ENCODE peak calls at places on chromosomes 13 and 19, in five cellular contexts. A is H9, E is mesendoderm, V is mesenchymal stem cell, T is neuronal stem cell. S is an unnamed sample.

GRCh38 chr19:53086949-53087348 is 16.3 kb downstream of the ZNF160 start:
- DNase-seq in A (no peak), E (no peak), V (no peak), T (no peak), S (peak; percentile 32)

GRCh38 chr13:113771709-113772331 is 12.8 kb downstream of the TMEM255B start:
- DNase-seq in A (no peak), E (no peak), V (no peak), T (no peak), S (peak; percentile 37)

GRCh38 chr19:423691-424466 is 14.9 kb upstream of the C2CD4C start:
- DNase-seq in A (no peak), E (no peak), V (no peak), T (no peak), S (no peak)

GRCh38 chr13:71867101-71867814 is at the start of gene DACH1:
- DNase-seq in A (peak; percentile 62), E (peak; percentile 85), V (peak; percentile 98), T (peak; percentile 75), S (peak; percentile 20)

GRCh38 chr13:36818483-36819063 is 449 bp upstream of the RFXAP start:
- DNase-seq in A (no peak), E (no peak), V (peak; percentile 12), T (no peak), S (no peak)

GRCh38 chr13:113445791-113446487 is 7.3 kb downstream of the ADPRHL1 start:
- DNase-seq in A (no peak), E (no peak), V (no peak), T (no peak), S (no peak)

GRCh38 chr19:2755448-2755705 is 15.6 kb upstream of the SLC39A3 start:
- DNase-seq in A (no peak), E (no peak), V (no peak), T (no peak), S (no peak)

GRCh38 chr13:51292000-51292550 is 47.4 kb upstream of the SERPINE3 start:
- DNase-seq in A (no peak), E (no peak), V (peak; percentile 5), T (no peak), S (peak; percentile 62)

GRCh38 chr19:18541992-18542935 is 1.1 kb downstream of the FKBP8 start:
- DNase-seq in A (peak; percentile 40), E (no peak), V (no peak), T (no peak), S (no peak)

GRCh38 chr19:39212377-39212742 is 8.3 kb upstream of the SYCN start:
- DNase-seq in A (peak; percentile 70), E (peak; percentile 59), V (peak; percentile 11), T (no peak), S (no peak)

GRCh38 chr13:43964698-43965097 is 85.0 kb downstream of the LACC1 start:
- DNase-seq in A (no peak), E (peak; percentile 14), V (no peak), T (no peak), S (no peak)

GRCh38 chr13:33610471-33611015 is 207.4 kb upstream of the RFC3 start:
- DNase-seq in A (peak; percentile 84), E (peak; percentile 83), V (no peak), T (peak; percentile 26), S (no peak)

GRCh38 chr13:27309401-27309958 is 38.9 kb downstream of the RASL11A start:
- DNase-seq in A (no peak), E (no peak), V (no peak), T (no peak), S (no peak)

GRCh38 chr13:113636266-113636963 is 21.6 kb downstream of the ATP4B start:
- DNase-seq in A (no peak), E (no peak), V (no peak), T (no peak), S (no peak)

GRCh38 chr19:34589730-34590129 is 87.2 kb downstream of the SCGB2B2 start:
- DNase-seq in A (no peak), E (no peak), V (no peak), T (no peak), S (no peak)

GRCh38 chr19:41298327-41298964 is 11.5 kb upstream of the CCDC97 start:
- DNase-seq in A (no peak), E (peak; percentile 80), V (peak; percentile 99), T (no peak), S (peak; percentile 82)

GRCh38 chr19:4305659-4306058 is 1.3 kb downstream of the FSD1 start:
- DNase-seq in A (no peak), E (no peak), V (no peak), T (no peak), S (no peak)

GRCh38 chr13:73171926-73172325 is 113.1 kb downstream of the KLF5 start:
- DNase-seq in A (peak; percentile 44), E (peak; percentile 89), V (peak; percentile 40), T (no peak), S (peak; percentile 46)

GRCh38 chr13:33799950-33800592 is 17.9 kb upstream of the RFC3 start:
- DNase-seq in A (no peak), E (peak; percentile 26), V (peak; percentile 30), T (no peak), S (peak; percentile 46)

GRCh38 chr19:38945562-38946228 is 15.0 kb downstream of the MRPS12 start:
- DNase-seq in A (peak; percentile 42), E (no peak), V (no peak), T (no peak), S (no peak)

GRCh38 chr13:50081106-50081898 is 66.1 kb downstream of the KCNRG start:
- DNase-seq in A (peak; percentile 63), E (peak; percentile 58), V (peak; percentile 66), T (no peak), S (no peak)

GRCh38 chr19:47471381-47471732 is 336 bp downstream of the SLC8A2 start:
- DNase-seq in A (no peak), E (no peak), V (no peak), T (no peak), S (no peak)

GRCh38 chr19:47470447-47471195 is 1.1 kb downstream of the SLC8A2 start:
- DNase-seq in A (no peak), E (no peak), V (no peak), T (no peak), S (no peak)

GRCh38 chr19:47467914-47468313 is 3.8 kb downstream of the SLC8A2 start:
- DNase-seq in A (no peak), E (no peak), V (no peak), T (no peak), S (no peak)

GRCh38 chr19:47469419-47469700 is 2.3 kb downstream of the SLC8A2 start:
- DNase-seq in A (no peak), E (no peak), V (no peak), T (no peak), S (no peak)

DNA sequence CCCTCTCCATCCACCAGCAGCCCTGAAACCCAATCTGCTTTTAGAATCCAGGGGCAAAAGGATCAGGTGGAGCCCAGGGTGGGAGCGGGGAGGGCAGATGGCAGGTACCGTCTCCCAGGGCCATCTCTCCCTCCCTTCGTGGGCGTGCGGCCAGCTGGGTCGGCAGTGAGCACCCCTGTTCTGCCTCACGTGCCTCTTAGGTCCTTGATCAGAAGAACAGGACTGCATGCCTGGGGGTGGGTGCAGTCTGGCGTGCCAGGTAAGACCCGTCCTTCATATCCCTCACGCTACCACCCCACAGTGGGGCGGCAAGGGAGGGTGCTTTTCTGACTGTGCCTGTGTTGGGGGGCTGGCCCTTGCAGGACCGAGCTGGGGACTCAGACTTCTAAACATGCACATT is 2.0 kb downstream of the SLC8A2 start:
- DNase-seq in A (no peak), E (no peak), V (no peak), T (no peak), S (no peak)
- H2BK15ac ChIP-seq in A (no peak overlapping the region), E (no peak overlapping the region), V (no peak overlapping the region), T (peak overlapping the region; percentile 97), S (no peak overlapping the region)

GRCh38 chr19:43774103-43774939 is 6.5 kb downstream of the KCNN4 start:
- DNase-seq in A (peak; percentile 87), E (peak; percentile 78), V (peak; percentile 69), T (peak; percentile 57), S (peak; percentile 58)
- H2BK15ac ChIP-seq in A (no peak overlapping the region), E (no peak overlapping the region), V (no peak overlapping the region), T (no peak overlapping the region), S (no peak overlapping the region)

GRCh38 chr19:45581576-45581975 is 3.0 kb downstream of the OPA3 start:
- DNase-seq in A (no peak), E (no peak), V (peak; percentile 56), T (no peak), S (no peak)

GRCh38 chr19:45585158-45585577 is 566 bp upstream of the OPA3 start:
- DNase-seq in A (no peak), E (no peak), V (no peak), T (no peak), S (no peak)

GRCh38 chr19:45587873-45588272 is 3.3 kb upstream of the OPA3 start:
- DNase-seq in A (no peak), E (no peak), V (peak; percentile 38), T (no peak), S (no peak)

GRCh38 chr19:45589768-45590167 is 5.2 kb upstream of the OPA3 start:
- DNase-seq in A (no peak), E (no peak), V (no peak), T (no peak), S (no peak)

DNA sequence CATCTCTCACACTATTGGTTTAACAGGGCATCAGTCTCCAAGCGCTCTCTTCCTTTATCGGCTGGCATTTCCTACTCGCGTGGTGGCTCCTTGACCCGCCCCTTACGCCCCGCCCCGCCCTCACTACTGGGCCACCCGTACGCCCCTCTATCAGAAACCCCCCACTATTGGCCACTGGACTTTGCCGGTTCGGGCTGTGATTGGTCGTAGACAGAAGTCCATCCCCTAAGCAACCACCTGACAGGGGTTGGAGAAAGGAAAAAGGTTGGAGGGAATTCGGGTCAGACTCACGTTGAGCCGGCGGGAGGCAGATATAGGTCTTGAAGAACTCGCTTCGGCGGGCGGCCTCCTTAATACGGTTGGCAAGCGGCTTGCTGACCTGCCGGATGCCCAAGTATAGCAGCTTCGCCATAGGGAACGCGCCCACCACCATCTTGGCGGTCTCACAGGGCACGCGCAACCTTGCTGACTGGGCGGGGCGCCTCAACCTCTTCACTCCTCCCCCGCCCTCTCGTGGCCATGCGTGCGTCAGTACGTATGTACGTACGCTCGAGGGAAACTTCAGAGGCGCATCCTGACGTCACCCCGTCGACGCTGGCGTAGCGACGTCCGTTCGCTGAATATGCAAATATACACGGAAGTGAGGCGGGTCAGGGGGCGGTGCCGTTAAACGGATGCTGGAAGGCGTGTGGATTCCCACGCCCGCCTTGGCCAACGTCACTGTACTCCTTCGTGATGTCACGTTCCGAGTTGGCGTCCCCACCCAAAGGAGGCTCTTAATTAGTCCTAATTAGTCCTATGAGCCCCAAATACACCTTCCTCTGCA is at the start of gene OPA3:
- DNase-seq in A (peak; percentile 99), E (peak; percentile 100), V (peak; percentile 100), T (peak; percentile 99), S (peak; percentile 100)
- H2BK15ac ChIP-seq in A (no peak within 1 kb of the TSS), E (no peak within 1 kb of the TSS), V (peak within 1 kb of the TSS; percentile 90), T (no peak within 1 kb of the TSS), S (peak within 1 kb of the TSS; percentile 82)

DNA sequence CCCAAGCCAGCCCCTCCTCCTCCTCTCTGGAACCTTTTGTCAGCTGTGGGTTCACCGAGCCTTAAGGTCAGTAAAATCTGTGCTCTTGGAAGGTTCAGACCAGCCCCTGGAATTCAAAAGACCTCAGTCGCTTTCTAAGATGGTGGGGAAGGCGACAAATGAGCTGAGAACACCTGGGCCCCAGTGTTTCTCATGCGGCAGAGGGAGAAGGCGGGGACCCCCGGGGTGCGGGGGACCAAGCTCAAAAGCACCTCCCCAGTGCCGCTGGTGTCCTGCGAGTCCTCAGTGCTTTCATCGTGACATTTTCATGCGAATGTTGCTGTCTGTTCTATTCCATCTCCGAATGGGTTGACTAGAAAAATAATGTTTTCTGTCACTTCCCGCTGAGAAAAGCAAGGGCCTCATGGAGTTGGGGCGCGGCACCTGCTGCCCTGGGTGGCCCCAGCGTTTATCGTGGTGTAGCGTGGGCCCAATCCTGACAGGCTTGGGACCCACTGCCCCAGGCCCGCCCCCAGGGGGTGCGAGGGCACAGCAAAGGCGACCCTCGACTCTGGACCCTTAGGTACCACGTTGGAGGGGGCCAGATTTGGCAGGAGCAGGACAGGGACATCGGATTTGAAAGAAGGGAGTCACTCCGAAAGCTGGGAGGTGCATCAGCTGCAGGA is 751 bp upstream of the NTN5 start:
- DNase-seq in A (no peak), E (no peak), V (no peak), T (no peak), S (no peak)
- H2BK15ac ChIP-seq in A (no peak overlapping the region), E (no peak overlapping the region), V (no peak overlapping the region), T (peak overlapping the region; percentile 95), S (no peak overlapping the region)

S was measured in IMR-90.